ENCODE peak calls at places on chromosome 18, in six cellular contexts. Y is DMS153; H is CD8-positive, alpha-beta memory T cell; L is NCI-H1105 treated with DMSO at 0.1 percent for 48 hours; S is H7; A is T-helper 2 cell. P is an unnamed sample.

GRCh38 chr18:56711706-56712445 is 60.7 kb downstream of the WDR7 start:
- DNase-seq in Y (no peak), H (no peak), L (no peak), S (no peak), A (no peak), P (no peak)

GRCh38 chr18:68791801-68792200 is 6.1 kb upstream of the CCDC102B start:
- DNase-seq in Y (no peak), H (no peak), L (no peak), S (no peak), A (no peak), P (no peak)

GRCh38 chr18:23498877-23499570 is 4.3 kb upstream of the RMC1 start:
- DNase-seq in Y (peak), H (peak), L (peak), S (peak), A (peak), P (no peak)

GRCh38 chr18:73124165-73124564 is 256.4 kb upstream of the NETO1 start:
- DNase-seq in Y (no peak), H (no peak), L (no peak), S (no peak), A (no peak), P (no peak)

GRCh38 chr18:20971886-20972267 is 139.7 kb downstream of the ROCK1 start:
- DNase-seq in Y (no peak), H (no peak), L (no peak), S (peak), A (no peak), P (no peak)

GRCh38 chr18:61992923-61993322 is 100.1 kb upstream of the RNF152 start:
- DNase-seq in Y (no peak), H (no peak), L (no peak), S (no peak), A (no peak), P (no peak)

GRCh38 chr18:35407871-35408481 is 30.8 kb upstream of the ZNF396 start:
- DNase-seq in Y (peak), H (no peak), L (peak), S (peak), A (no peak), P (no peak)

GRCh38 chr18:77210249-77210648 is 39.4 kb upstream of the GALR1 start:
- DNase-seq in Y (no peak), H (no peak), L (no peak), S (no peak), A (no peak), P (no peak)

GRCh38 chr18:28183418-28184078 is 6.6 kb upstream of the CDH2 start:
- DNase-seq in Y (no peak), H (no peak), L (no peak), S (no peak), A (no peak), P (no peak)

GRCh38 chr18:47260138-47260923 is 8.9 kb upstream of the SKOR2 start:
- DNase-seq in Y (no peak), H (no peak), L (no peak), S (peak), A (no peak), P (no peak)

GRCh38 chr18:21439453-21439852 is 161.1 kb downstream of the ESCO1 start:
- DNase-seq in Y (no peak), H (no peak), L (no peak), S (no peak), A (no peak), P (no peak)

GRCh38 chr18:28163201-28163778 is 13.6 kb downstream of the CDH2 start:
- DNase-seq in Y (no peak), H (no peak), L (no peak), S (no peak), A (no peak), P (no peak)

GRCh38 chr18:26405190-26405781 is 143.1 kb downstream of the KCTD1 start:
- DNase-seq in Y (peak), H (no peak), L (peak), S (peak), A (no peak), P (peak)

GRCh38 chr18:58416704-58417683 is 211.9 kb downstream of the ALPK2 start:
- DNase-seq in Y (no peak), H (no peak), L (no peak), S (no peak), A (no peak), P (no peak)

GRCh38 chr18:22983175-22983574 is 50.0 kb downstream of the RBBP8 start:
- DNase-seq in Y (no peak), H (no peak), L (peak), S (peak), A (no peak), P (no peak)

GRCh38 chr18:51654441-51655326 is 457.2 kb upstream of the MEX3C start:
- DNase-seq in Y (no peak), H (no peak), L (no peak), S (peak), A (no peak), P (no peak)

GRCh38 chr18:50469380-50469781 is 90.5 kb upstream of the MAPK4 start:
- DNase-seq in Y (no peak), H (no peak), L (no peak), S (no peak), A (no peak), P (no peak)

GRCh38 chr18:11909081-11909410 is 929 bp upstream of the MPPE1 start:
- DNase-seq in Y (no peak), H (no peak), L (peak), S (no peak), A (no peak), P (no peak)

GRCh38 chr18:26480897-26481795 is 67.2 kb downstream of the KCTD1 start:
- DNase-seq in Y (no peak), H (no peak), L (no peak), S (no peak), A (no peak), P (no peak)

GRCh38 chr18:69763821-69764220 is 183.9 kb downstream of the CD226 start:
- DNase-seq in Y (no peak), H (no peak), L (no peak), S (no peak), A (no peak), P (no peak)

GRCh38 chr18:45521777-45522176 is 93.5 kb upstream of the SLC14A2 start:
- DNase-seq in Y (no peak), H (no peak), L (no peak), S (no peak), A (no peak), P (no peak)

GRCh38 chr18:4544131-4544530 is 89.0 kb upstream of the DLGAP1 start:
- DNase-seq in Y (no peak), H (no peak), L (no peak), S (no peak), A (no peak), P (no peak)

GRCh38 chr18:21215480-21215879 is 26.6 kb upstream of the GREB1L start:
- DNase-seq in Y (no peak), H (no peak), L (no peak), S (no peak), A (no peak), P (no peak)

P was measured in GM12892.